ENCODE peak calls at places on chromosome 16, in six cellular contexts. B, Q, M, H, E and U are unnamed samples.
A peak's percentile ranks its signal among the peaks of the same experiment; 100 is the strongest.

GRCh38 chr16:53678756-53679334 is 24.8 kb downstream of the RPGRIP1L start:
- DNase-seq in B (no peak), H (no peak), E (no peak), M (no peak), Q (no peak), U (no peak)

GRCh38 chr16:27326738-27327585 is 13.2 kb downstream of the IL4R start:
- DNase-seq in E (no peak), Q (no peak), H (peak; percentile 86), B (peak; percentile 85), M (peak; percentile 89), U (peak; percentile 75)

GRCh38 chr16:83955218-83956130 is 2.4 kb downstream of the OSGIN1 start:
- DNase-seq in B (peak; percentile 22), H (no peak), M (peak; percentile 5), E (no peak), Q (no peak), U (no peak)

GRCh38 chr16:79656537-79657115 is 56.1 kb upstream of the MAF start:
- DNase-seq in M (no peak), E (no peak), B (no peak), H (no peak), Q (peak; percentile 35), U (no peak)

GRCh38 chr16:35798885-35799426 is 2339.5 kb downstream of the TP53TG3F start:
- DNase-seq in B (no peak), Q (no peak), H (no peak), E (no peak), M (no peak), U (no peak)

GRCh38 chr16:11250091-11250785 is 5.8 kb downstream of the SOCS1 start:
- DNase-seq in Q (no peak), M (no peak), E (no peak), B (no peak), H (no peak), U (no peak)

GRCh38 chr16:55444754-55445485 is 34.1 kb upstream of the MMP2 start:
- DNase-seq in B (peak; percentile 39), E (no peak), Q (no peak), H (no peak), M (no peak), U (no peak)

GRCh38 chr16:30958164-30959083 is 870 bp downstream of the SETD1A start:
- DNase-seq in H (peak; percentile 76), Q (peak; percentile 44), B (no peak), E (no peak), M (no peak), U (peak; percentile 62)

GRCh38 chr16:11240636-11241473 is 15.1 kb downstream of the SOCS1 start:
- DNase-seq in H (no peak), Q (no peak), E (no peak), B (no peak), M (no peak), U (no peak)